ENCODE peak calls at places on chromosomes 12 and 14, in six cellular contexts. One of them, this sample, is unnamed.

GRCh38 chr14:68250950-68251765 is 431.6 kb downstream of the RAD51B start:
- DNase-seq in Calu3: no peak
- DNase-seq in right atrium auricular region: no peak
- DNase-seq in AG10803: no peak
- DNase-seq in foreskin keratinocyte: peak; percentile 22
- DNase-seq in hepatocyte: no peak
- DNase-seq in this sample: no peak

GRCh38 chr12:63440063-63440462 is 228.2 kb downstream of the DPY19L2 start:
- DNase-seq in Calu3: peak; percentile 9
- DNase-seq in right atrium auricular region: no peak
- DNase-seq in AG10803: no peak
- DNase-seq in foreskin keratinocyte: no peak
- DNase-seq in hepatocyte: peak; percentile 6
- DNase-seq in this sample: no peak

GRCh38 chr12:102468261-102468940 is 12.0 kb downstream of the IGF1 start:
- DNase-seq in Calu3: no peak
- DNase-seq in right atrium auricular region: no peak
- DNase-seq in AG10803: no peak
- DNase-seq in foreskin keratinocyte: no peak
- DNase-seq in hepatocyte: peak; percentile 26
- DNase-seq in this sample: no peak

GRCh38 chr12:111100003-111100402 is 179.6 kb upstream of the MYL2 start:
- DNase-seq in Calu3: no peak
- DNase-seq in right atrium auricular region: no peak
- DNase-seq in AG10803: no peak
- DNase-seq in foreskin keratinocyte: no peak
- DNase-seq in hepatocyte: no peak
- DNase-seq in this sample: no peak

GRCh38 chr12:129696952-129697351 is 206.9 kb downstream of the TMEM132D start:
- DNase-seq in Calu3: no peak
- DNase-seq in right atrium auricular region: no peak
- DNase-seq in AG10803: peak; percentile 19
- DNase-seq in foreskin keratinocyte: no peak
- DNase-seq in hepatocyte: no peak
- DNase-seq in this sample: no peak

GRCh38 chr12:121925361-121925725 is 7.0 kb downstream of the CFAP251 start:
- DNase-seq in Calu3: no peak
- DNase-seq in right atrium auricular region: no peak
- DNase-seq in AG10803: peak; percentile 88
- DNase-seq in foreskin keratinocyte: peak; percentile 75
- DNase-seq in hepatocyte: no peak
- DNase-seq in this sample: no peak

GRCh38 chr12:64390275-64390851 is at the start of gene C12orf56:
- DNase-seq in Calu3: peak; percentile 74
- DNase-seq in right atrium auricular region: no peak
- DNase-seq in AG10803: peak; percentile 30
- DNase-seq in foreskin keratinocyte: no peak
- DNase-seq in hepatocyte: peak; percentile 42
- DNase-seq in this sample: peak; percentile 34

GRCh38 chr12:92905811-92906554 is 23.1 kb downstream of the EEA1 start:
- DNase-seq in Calu3: no peak
- DNase-seq in right atrium auricular region: no peak
- DNase-seq in AG10803: no peak
- DNase-seq in foreskin keratinocyte: no peak
- DNase-seq in hepatocyte: no peak
- DNase-seq in this sample: no peak

GRCh38 chr14:74583689-74584434 is 28.2 kb downstream of the LTBP2 start:
- DNase-seq in Calu3: no peak
- DNase-seq in right atrium auricular region: no peak
- DNase-seq in AG10803: peak; percentile 71
- DNase-seq in foreskin keratinocyte: peak; percentile 92
- DNase-seq in hepatocyte: peak; percentile 55
- DNase-seq in this sample: no peak

GRCh38 chr14:88551094-88551870 is 3.5 kb downstream of the PTPN21 start:
- DNase-seq in Calu3: peak; percentile 88
- DNase-seq in right atrium auricular region: peak; percentile 85
- DNase-seq in AG10803: peak; percentile 84
- DNase-seq in foreskin keratinocyte: peak; percentile 80
- DNase-seq in hepatocyte: peak; percentile 85
- DNase-seq in this sample: no peak

GRCh38 chr12:28189774-28190320 is 409 bp upstream of the CCDC91 start:
- DNase-seq in Calu3: peak; percentile 7
- DNase-seq in right atrium auricular region: no peak
- DNase-seq in AG10803: no peak
- DNase-seq in foreskin keratinocyte: no peak
- DNase-seq in hepatocyte: peak; percentile 6
- DNase-seq in this sample: no peak

GRCh38 chr14:104554088-104554607 is 25.4 kb upstream of the C14orf180 start:
- DNase-seq in Calu3: no peak
- DNase-seq in right atrium auricular region: no peak
- DNase-seq in AG10803: no peak
- DNase-seq in foreskin keratinocyte: no peak
- DNase-seq in hepatocyte: no peak
- DNase-seq in this sample: no peak

GRCh38 chr14:75132374-75133086 is 5.7 kb upstream of the NEK9 start:
- DNase-seq in Calu3: peak; percentile 65
- DNase-seq in right atrium auricular region: no peak
- DNase-seq in AG10803: peak; percentile 71
- DNase-seq in foreskin keratinocyte: peak; percentile 61
- DNase-seq in hepatocyte: peak; percentile 86
- DNase-seq in this sample: peak; percentile 43

GRCh38 chr14:52740751-52741150 is 10.8 kb downstream of the STYX start:
- DNase-seq in Calu3: no peak
- DNase-seq in right atrium auricular region: no peak
- DNase-seq in AG10803: no peak
- DNase-seq in foreskin keratinocyte: no peak
- DNase-seq in hepatocyte: no peak
- DNase-seq in this sample: no peak

GRCh38 chr12:6326316-6326959 is 15.4 kb downstream of the TNFRSF1A start:
- DNase-seq in Calu3: peak; percentile 26
- DNase-seq in right atrium auricular region: peak; percentile 81
- DNase-seq in AG10803: peak; percentile 71
- DNase-seq in foreskin keratinocyte: no peak
- DNase-seq in hepatocyte: peak; percentile 62
- DNase-seq in this sample: peak; percentile 82

GRCh38 chr14:88227693-88228092 is 95.4 kb downstream of the KCNK10 start:
- DNase-seq in Calu3: no peak
- DNase-seq in right atrium auricular region: no peak
- DNase-seq in AG10803: no peak
- DNase-seq in foreskin keratinocyte: no peak
- DNase-seq in hepatocyte: no peak
- DNase-seq in this sample: no peak

GRCh38 chr12:19894049-19894448 is 454.8 kb downstream of the AEBP2 start:
- DNase-seq in Calu3: no peak
- DNase-seq in right atrium auricular region: no peak
- DNase-seq in AG10803: peak; percentile 72
- DNase-seq in foreskin keratinocyte: peak; percentile 17
- DNase-seq in hepatocyte: no peak
- DNase-seq in this sample: peak; percentile 24

GRCh38 chr14:63854330-63854729 is 1.5 kb downstream of the SYNE2 start:
- DNase-seq in Calu3: no peak
- DNase-seq in right atrium auricular region: no peak
- DNase-seq in AG10803: no peak
- DNase-seq in foreskin keratinocyte: no peak
- DNase-seq in hepatocyte: no peak
- DNase-seq in this sample: peak; percentile 18

GRCh38 chr12:62400135-62400534 is 66.5 kb upstream of the MON2 start:
- DNase-seq in Calu3: no peak
- DNase-seq in right atrium auricular region: no peak
- DNase-seq in AG10803: no peak
- DNase-seq in foreskin keratinocyte: no peak
- DNase-seq in hepatocyte: no peak
- DNase-seq in this sample: no peak

GRCh38 chr12:45213107-45213506 is 2.8 kb upstream of the ANO6 start:
- DNase-seq in Calu3: no peak
- DNase-seq in right atrium auricular region: no peak
- DNase-seq in AG10803: no peak
- DNase-seq in foreskin keratinocyte: no peak
- DNase-seq in hepatocyte: no peak
- DNase-seq in this sample: no peak
- TF ChIP-seq CTCF in Calu3: no peak
- TF ChIP-seq CTCF in right atrium auricular region: no peak
- TF ChIP-seq CTCF in AG10803: no peak
- TF ChIP-seq CTCF in foreskin keratinocyte: peak; percentile 13
- TF ChIP-seq CTCF in hepatocyte: no peak
- TF ChIP-seq CTCF in this sample: no peak

DNA sequence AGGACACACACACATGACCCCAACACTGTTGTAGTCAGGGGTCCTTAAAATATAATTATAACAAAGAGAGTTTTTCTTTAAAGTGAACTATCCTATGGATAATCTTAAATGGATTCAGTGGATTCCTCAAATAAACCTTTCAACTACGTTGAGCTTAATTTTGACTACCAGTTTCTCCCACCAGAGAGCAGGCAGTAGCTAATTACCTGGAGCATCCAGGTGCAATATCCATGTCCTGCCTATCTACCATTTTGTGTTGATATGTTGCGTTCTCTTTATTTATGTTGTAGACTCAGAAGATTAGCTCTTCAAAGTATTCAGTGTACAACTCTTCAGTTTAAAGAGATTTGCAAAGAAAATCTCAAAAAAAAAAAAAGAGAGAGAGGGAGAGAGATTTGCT is 127.2 kb upstream of the GZMB start:
- DNase-seq in Calu3: no peak
- DNase-seq in right atrium auricular region: no peak
- DNase-seq in AG10803: no peak
- DNase-seq in foreskin keratinocyte: no peak
- DNase-seq in hepatocyte: no peak
- DNase-seq in this sample: no peak
- TF ChIP-seq CTCF in Calu3: no peak
- TF ChIP-seq CTCF in right atrium auricular region: no peak
- TF ChIP-seq CTCF in AG10803: no peak
- TF ChIP-seq CTCF in foreskin keratinocyte: no peak
- TF ChIP-seq CTCF in hepatocyte: no peak
- TF ChIP-seq CTCF in this sample: no peak

GRCh38 chr12:48977290-48978281 is 536 bp upstream of the WNT1 start:
- DNase-seq in Calu3: peak; percentile 69
- DNase-seq in right atrium auricular region: no peak
- DNase-seq in AG10803: no peak
- DNase-seq in foreskin keratinocyte: no peak
- DNase-seq in hepatocyte: peak; percentile 77
- DNase-seq in this sample: peak; percentile 91

GRCh38 chr12:48979602-48980388 is 1.7 kb downstream of the WNT1 start:
- DNase-seq in Calu3: no peak
- DNase-seq in right atrium auricular region: no peak
- DNase-seq in AG10803: no peak
- DNase-seq in foreskin keratinocyte: no peak
- DNase-seq in hepatocyte: no peak
- DNase-seq in this sample: peak; percentile 66

GRCh38 chr12:48980389-48980952 is 2.3 kb downstream of the WNT1 start:
- DNase-seq in Calu3: no peak
- DNase-seq in right atrium auricular region: no peak
- DNase-seq in AG10803: no peak
- DNase-seq in foreskin keratinocyte: no peak
- DNase-seq in hepatocyte: peak; percentile 53
- DNase-seq in this sample: peak; percentile 56

GRCh38 chr12:48978741-48979601 is 849 bp downstream of the WNT1 start:
- DNase-seq in Calu3: no peak
- DNase-seq in right atrium auricular region: no peak
- DNase-seq in AG10803: no peak
- DNase-seq in foreskin keratinocyte: no peak
- DNase-seq in hepatocyte: no peak
- DNase-seq in this sample: no peak

GRCh38 chr12:48978291-48978740 is at the start of gene WNT1:
- DNase-seq in Calu3: no peak
- DNase-seq in right atrium auricular region: no peak
- DNase-seq in AG10803: no peak
- DNase-seq in foreskin keratinocyte: no peak
- DNase-seq in hepatocyte: no peak
- DNase-seq in this sample: no peak
- TF ChIP-seq CTCF in Calu3: no peak
- TF ChIP-seq CTCF in right atrium auricular region: no peak
- TF ChIP-seq CTCF in AG10803: no peak
- TF ChIP-seq CTCF in foreskin keratinocyte: no peak
- TF ChIP-seq CTCF in hepatocyte: no peak
- TF ChIP-seq CTCF in this sample: no peak

GRCh38 chr12:96263449-96263902 is 69.3 kb downstream of the ELK3 start:
- DNase-seq in Calu3: no peak
- DNase-seq in right atrium auricular region: no peak
- DNase-seq in AG10803: no peak
- DNase-seq in foreskin keratinocyte: no peak
- DNase-seq in hepatocyte: peak; percentile 45
- DNase-seq in this sample: no peak
- TF ChIP-seq CTCF in Calu3: no peak
- TF ChIP-seq CTCF in right atrium auricular region: no peak
- TF ChIP-seq CTCF in AG10803: no peak
- TF ChIP-seq CTCF in foreskin keratinocyte: no peak
- TF ChIP-seq CTCF in hepatocyte: no peak
- TF ChIP-seq CTCF in this sample: no peak

GRCh38 chr12:108647199-108647935 is 13.7 kb upstream of the SELPLG start:
- DNase-seq in Calu3: no peak
- DNase-seq in right atrium auricular region: no peak
- DNase-seq in AG10803: no peak
- DNase-seq in foreskin keratinocyte: no peak
- DNase-seq in hepatocyte: no peak
- DNase-seq in this sample: no peak
- TF ChIP-seq CTCF in Calu3: no peak
- TF ChIP-seq CTCF in right atrium auricular region: no peak
- TF ChIP-seq CTCF in AG10803: peak; percentile 36
- TF ChIP-seq CTCF in foreskin keratinocyte: peak; percentile 24
- TF ChIP-seq CTCF in hepatocyte: no peak
- TF ChIP-seq CTCF in this sample: no peak

DNA sequence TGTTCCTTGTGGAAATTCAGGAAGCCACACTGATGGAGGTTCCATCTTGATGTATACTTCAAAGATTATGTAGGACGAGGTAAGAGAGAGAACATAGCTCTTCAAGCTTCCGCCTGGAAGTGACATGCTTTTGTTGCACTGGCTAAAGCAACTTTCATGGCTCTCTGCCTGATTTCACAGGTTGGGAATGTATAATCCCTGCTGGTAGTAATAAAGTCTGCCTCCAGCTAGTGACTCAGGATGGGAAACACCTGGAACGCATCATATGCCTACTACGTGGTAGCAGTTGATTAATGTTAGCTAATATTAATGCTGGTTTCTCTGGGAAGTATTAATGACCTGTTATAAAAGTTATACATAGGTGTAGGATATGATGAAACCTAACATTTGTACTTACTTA is 71.1 kb downstream of the PELI2 start:
- DNase-seq in Calu3: no peak
- DNase-seq in right atrium auricular region: no peak
- DNase-seq in AG10803: peak; percentile 79
- DNase-seq in foreskin keratinocyte: peak; percentile 96
- DNase-seq in hepatocyte: peak; percentile 36
- DNase-seq in this sample: no peak
- TF ChIP-seq CTCF in Calu3: no peak
- TF ChIP-seq CTCF in right atrium auricular region: no peak
- TF ChIP-seq CTCF in AG10803: no peak
- TF ChIP-seq CTCF in foreskin keratinocyte: no peak
- TF ChIP-seq CTCF in hepatocyte: no peak
- TF ChIP-seq CTCF in this sample: no peak

GRCh38 chr14:54658836-54659235 is 91.9 kb downstream of the SAMD4A start:
- DNase-seq in Calu3: no peak
- DNase-seq in right atrium auricular region: no peak
- DNase-seq in AG10803: no peak
- DNase-seq in foreskin keratinocyte: no peak
- DNase-seq in hepatocyte: no peak
- DNase-seq in this sample: no peak
- TF ChIP-seq CTCF in Calu3: no peak
- TF ChIP-seq CTCF in right atrium auricular region: no peak
- TF ChIP-seq CTCF in AG10803: no peak
- TF ChIP-seq CTCF in foreskin keratinocyte: no peak
- TF ChIP-seq CTCF in hepatocyte: no peak
- TF ChIP-seq CTCF in this sample: no peak

This sample was measured in GM13977.